ENCODE peak calls at places on chromosomes 4 and X, in ten cellular contexts. I, A, M, G, L, V, U, C, F and R are unnamed samples.

GRCh38 chr4:150572704-150573504 is 9.0 kb upstream of the MAB21L2 start:
- DNase-seq in I (no peak), U (no peak), A (no peak), L (no peak), G (no peak), V (no peak), F (no peak), M (no peak), C (peak; percentile 28), R (no peak)

GRCh38 chr4:88021824-88022223 is 14.4 kb downstream of the PKD2 start:
- DNase-seq in C (no peak), A (peak; percentile 29), L (no peak), M (no peak), F (peak; percentile 59), G (no peak), U (no peak), I (no peak), V (no peak), R (no peak)

GRCh38 chr4:110184124-110184790 is 14.2 kb downstream of the ELOVL6 start:
- DNase-seq in A (peak; percentile 39), L (no peak), I (no peak), V (no peak), M (no peak), F (no peak), U (no peak), C (peak; percentile 27), G (no peak), R (no peak)

GRCh38 chrX:11381464-11381863 is 88.3 kb downstream of the AMELX start:
- DNase-seq in F (peak; percentile 38), G (peak; percentile 17), I (no peak), M (no peak), V (peak; percentile 18), A (peak; percentile 38), C (peak; percentile 79), U (peak; percentile 28), L (peak; percentile 2), R (peak; percentile 9)

GRCh38 chr4:3690576-3691152 is 75.5 kb upstream of the ADRA2C start:
- DNase-seq in L (no peak), A (no peak), I (no peak), V (no peak), G (no peak), M (no peak), F (no peak), U (no peak), C (no peak), R (no peak)

GRCh38 chrX:15173411-15173810 is 96.5 kb downstream of the ASB9 start:
- DNase-seq in G (no peak), L (no peak), C (no peak), I (no peak), M (no peak), F (no peak), U (no peak), V (no peak), A (no peak), R (no peak)

GRCh38 chr4:77156912-77157858 is at the start of gene CCNG2:
- DNase-seq in V (peak; percentile 92), C (peak; percentile 97), M (peak; percentile 87), L (peak; percentile 82), G (peak; percentile 82), I (no peak), U (peak; percentile 85), F (peak; percentile 91), A (peak; percentile 51), R (peak; percentile 77)

GRCh38 chrX:3697220-3697684 is 16.2 kb downstream of the PRKX start:
- DNase-seq in L (no peak), G (no peak), F (no peak), U (no peak), I (no peak), C (no peak), V (no peak), M (no peak), A (peak; percentile 10), R (no peak)

GRCh38 chr4:623914-624626 is 1.3 kb upstream of the PDE6B start:
- DNase-seq in C (no peak), U (no peak), V (no peak), L (no peak), I (no peak), F (no peak), A (no peak), M (no peak), G (no peak), R (no peak)

GRCh38 chrX:68060506-68061205 is 372.6 kb downstream of the OPHN1 start:
- DNase-seq in G (no peak), M (no peak), A (no peak), F (no peak), L (no peak), I (no peak), U (peak; percentile 8), C (peak; percentile 2), V (no peak), R (no peak)

GRCh38 chr4:74376888-74377483 is 12.0 kb downstream of the EREG start:
- DNase-seq in I (no peak), A (peak; percentile 46), V (no peak), C (peak; percentile 89), M (no peak), U (no peak), G (peak; percentile 47), F (no peak), L (peak; percentile 45), R (peak; percentile 41)

GRCh38 chr4:99754756-99755155 is 61.9 kb upstream of the DAPP1 start:
- DNase-seq in F (no peak), M (no peak), C (peak; percentile 20), V (no peak), G (no peak), L (no peak), A (no peak), I (no peak), U (no peak), R (no peak)

GRCh38 chr4:184448828-184449227 is 25.5 kb downstream of the IRF2 start:
- DNase-seq in U (peak; percentile 73), L (peak; percentile 37), G (peak; percentile 31), F (peak; percentile 68), C (peak; percentile 81), V (no peak), A (peak; percentile 16), M (peak; percentile 50), I (no peak), R (peak; percentile 47)

GRCh38 chr4:52573551-52573950 is 85.5 kb downstream of the USP46 start:
- DNase-seq in C (no peak), V (no peak), M (no peak), L (no peak), A (no peak), I (no peak), F (no peak), U (no peak), G (no peak), R (no peak)

GRCh38 chr4:185839770-185840169 is 27.8 kb upstream of the SORBS2 start:
- DNase-seq in C (peak; percentile 29), F (no peak), G (no peak), V (no peak), A (no peak), M (no peak), L (no peak), I (no peak), U (no peak), R (no peak)

GRCh38 chr4:7151668-7152227 is 40.6 kb upstream of the SORCS2 start:
- DNase-seq in F (no peak), G (no peak), C (no peak), I (no peak), L (no peak), U (no peak), M (no peak), A (no peak), V (no peak), R (no peak)
- TF ChIP-seq CTCF in F (no peak), G (no peak), C (peak; percentile 12), I (no peak), L (no peak), U (no peak), M (no peak), A (peak; percentile 30), V (no peak), R (no peak)

DNA sequence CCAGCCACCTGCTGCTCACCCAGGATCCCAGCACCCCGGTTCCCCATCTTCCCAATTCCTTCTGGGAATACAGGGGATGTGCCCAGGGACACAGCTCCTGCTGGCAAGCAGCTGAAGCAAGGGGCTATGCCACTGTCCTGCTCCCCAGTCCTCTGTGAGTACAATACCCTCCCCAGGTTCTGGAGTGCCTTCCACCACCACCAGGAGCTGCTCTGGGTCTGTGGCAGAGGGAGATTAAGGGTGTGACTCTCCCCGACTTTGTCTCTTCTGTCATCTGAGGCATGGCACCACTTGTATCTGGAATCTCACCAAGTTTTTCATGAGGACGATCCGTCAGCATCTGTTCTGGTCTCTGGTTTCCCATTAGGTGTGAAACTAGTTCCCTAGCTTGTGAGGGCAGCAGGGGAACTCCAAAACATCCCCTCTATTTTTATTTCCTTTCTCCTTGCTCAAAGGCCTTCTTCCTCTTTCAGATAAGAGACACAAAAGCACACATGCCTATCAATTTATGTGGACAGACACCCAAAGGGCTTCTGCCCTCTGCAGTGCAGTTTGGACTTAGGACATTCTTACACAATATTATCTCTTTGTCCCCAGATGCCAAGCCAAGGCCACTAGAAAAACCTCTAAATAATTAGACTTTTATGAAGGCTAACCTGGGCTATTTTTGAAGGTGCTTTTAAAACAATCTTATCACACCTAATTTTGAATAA is 26.8 kb downstream of the MGST2 start:
- DNase-seq in C (peak; percentile 9), A (no peak), F (no peak), V (no peak), M (no peak), L (no peak), U (peak; percentile 56), I (no peak), G (no peak), R (no peak)
- TF ChIP-seq CTCF in C (peak; percentile 17), A (peak; percentile 20), F (no peak), V (peak; percentile 17), M (peak; percentile 47), L (no peak), U (peak; percentile 56), I (no peak), G (peak; percentile 30), R (no peak)

DNA sequence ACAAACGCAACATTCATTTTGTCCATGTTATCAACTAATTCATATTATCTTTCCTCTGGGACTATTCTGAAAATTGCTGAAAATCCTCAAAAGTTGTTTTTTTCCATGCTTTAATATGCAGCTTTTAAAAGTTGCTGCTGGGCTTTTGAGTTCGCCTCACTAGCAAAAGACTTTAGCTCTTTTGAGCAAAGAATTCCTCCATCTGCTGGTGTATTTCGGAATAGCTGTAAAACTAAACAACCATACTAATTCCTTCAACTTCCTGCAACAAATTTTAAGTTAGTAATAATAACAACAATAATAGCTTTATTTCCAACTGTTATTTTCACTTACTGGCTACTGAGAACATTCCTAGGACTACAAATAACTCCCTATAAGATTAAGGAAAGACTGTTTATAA is 124.5 kb upstream of the PLAC1 start:
- DNase-seq in C (peak; percentile 71), V (no peak), M (no peak), L (no peak), F (no peak), G (no peak), I (no peak), U (no peak), A (peak; percentile 21), R (no peak)
- TF ChIP-seq CTCF in C (peak; percentile 37), V (peak; percentile 54), M (peak; percentile 60), L (no peak), F (peak; percentile 47), G (peak; percentile 36), I (peak; percentile 50), U (peak; percentile 56), A (peak; percentile 59), R (peak; percentile 3)

DNA sequence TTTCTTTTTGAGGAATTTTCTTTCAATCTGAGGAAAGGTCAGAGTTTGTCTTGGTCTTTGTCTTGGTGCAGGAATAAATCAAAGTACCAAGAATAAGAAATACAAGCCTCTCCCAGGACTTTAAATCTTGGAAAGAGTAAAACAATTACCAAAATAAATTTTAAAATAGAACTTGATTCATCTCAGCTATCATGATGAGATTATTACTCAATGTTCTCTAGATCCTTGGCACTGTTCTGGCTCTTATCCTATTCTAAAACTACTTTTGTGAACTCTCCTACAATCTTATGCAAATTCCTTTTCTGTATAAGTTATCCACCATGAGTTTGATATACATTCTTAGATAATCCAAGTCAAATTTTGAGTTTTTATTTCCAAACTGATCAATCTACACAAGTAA is 464.3 kb downstream of the PPARGC1A start:
- DNase-seq in L (no peak), V (no peak), U (no peak), G (no peak), M (no peak), C (no peak), F (no peak), A (no peak), I (no peak), R (no peak)
- TF ChIP-seq CTCF in L (no peak), V (no peak), U (no peak), G (no peak), M (no peak), C (no peak), F (no peak), A (no peak), I (no peak), R (no peak)